ENCODE peak calls at places on chromosomes 1 and 21, in six cellular contexts. Q is heart left ventricle, E is astrocyte of the spinal cord, X is HFF-Myc, B is tibial artery, V is foreskin fibroblast. C is an unnamed sample.

GRCh38 chr1:19563336-19564097 is 78.2 kb upstream of the CAPZB start:
- DNase-seq in Q (peak), V (peak), E (peak), B (peak), X (no peak), C (peak)

GRCh38 chr1:19430121-19431068 is 54.9 kb downstream of the CAPZB start:
- DNase-seq in V (no peak), Q (no peak), X (no peak), B (no peak), E (peak), C (peak)

GRCh38 chr1:168261390-168261789 is 19.3 kb upstream of the TBX19 start:
- DNase-seq in X (peak), V (peak), B (no peak), E (peak), Q (no peak), C (peak)

GRCh38 chr1:209387969-209388329 is 195.6 kb upstream of the CAMK1G start:
- DNase-seq in B (no peak), Q (no peak), V (peak), E (no peak), X (no peak), C (no peak)

GRCh38 chr1:230581446-230582079 is 60.7 kb upstream of the COG2 start:
- DNase-seq in V (no peak), E (no peak), X (no peak), B (no peak), Q (no peak), C (no peak)

GRCh38 chr1:234212764-234213406 is 160.4 kb upstream of the COA6 start:
- DNase-seq in X (peak), Q (no peak), B (no peak), V (no peak), E (peak), C (peak)

GRCh38 chr1:197649188-197649587 is 126.1 kb downstream of the DENND1B start:
- DNase-seq in B (no peak), E (no peak), V (no peak), Q (no peak), X (no peak), C (no peak)

GRCh38 chr1:94983343-94983742 is 56.4 kb upstream of the CNN3 start:
- DNase-seq in E (peak), V (peak), Q (no peak), B (no peak), X (no peak), C (peak)

GRCh38 chr1:107405241-107405640 is 264.4 kb downstream of the NTNG1 start:
- DNase-seq in X (peak), E (peak), B (no peak), Q (no peak), V (peak), C (peak)

GRCh38 chr1:24481098-24481497 is 21.5 kb upstream of the RCAN3 start:
- DNase-seq in Q (no peak), B (no peak), X (no peak), E (no peak), V (no peak), C (no peak)

GRCh38 chr1:50420689-50421365 is 2.4 kb downstream of the DMRTA2 start:
- DNase-seq in B (no peak), Q (no peak), V (no peak), E (no peak), X (no peak), C (no peak)

DNA sequence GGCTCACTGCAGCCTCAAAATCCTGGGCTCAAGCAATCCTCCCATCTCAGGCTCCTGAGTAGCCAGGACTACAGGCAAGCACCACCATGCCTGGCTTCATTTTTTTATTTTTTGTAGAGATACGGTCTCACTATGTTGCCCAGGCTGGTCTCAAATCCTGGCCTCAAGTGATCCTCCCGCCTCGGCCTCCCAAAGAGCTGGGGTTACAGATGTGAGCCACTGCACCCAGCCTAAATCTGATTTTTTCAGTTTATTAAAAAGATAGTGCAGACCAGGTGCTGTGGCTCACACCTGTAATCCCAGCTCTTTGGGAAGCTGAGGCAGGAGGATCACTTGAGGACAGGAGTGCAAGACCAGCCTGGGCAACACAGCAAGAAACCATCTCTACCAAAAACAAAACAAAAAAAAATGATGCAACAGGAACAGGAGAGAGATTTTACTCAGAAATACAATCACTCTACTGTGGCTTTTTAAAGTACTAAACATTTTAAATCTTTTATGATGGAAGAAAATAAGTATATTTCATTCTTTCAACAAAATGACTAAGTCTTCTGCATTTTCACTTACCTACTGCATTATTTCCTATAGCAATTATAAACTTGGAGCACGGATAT is 1.9 kb downstream of the PSMG1 start:
- DNase-seq in Q (no peak), B (no peak), V (no peak), X (no peak), E (no peak), C (no peak)
- H3K4me3 ChIP-seq in Q (no peak), B (no peak), V (peak), X (peak), E (no peak), C (no peak)

DNA sequence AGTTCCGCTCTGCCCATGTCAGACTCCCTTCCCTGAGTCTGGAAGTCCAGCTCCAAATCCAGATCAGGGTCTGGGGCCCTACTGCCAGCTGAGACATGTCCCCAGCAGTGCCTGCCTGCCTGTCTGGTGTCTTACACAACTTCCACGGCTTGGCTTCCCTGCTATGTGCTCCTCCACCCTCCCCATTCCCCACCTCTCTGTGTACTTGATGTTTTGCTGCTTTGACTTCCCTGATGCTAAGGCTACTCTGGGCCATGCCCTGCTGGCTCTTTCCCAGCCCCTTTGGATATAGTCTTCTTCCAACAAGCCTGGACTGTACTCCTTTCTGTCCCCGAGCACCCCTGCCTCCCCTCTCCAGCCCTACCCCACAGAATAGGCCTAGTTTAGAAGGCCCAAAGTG is 7.3 kb downstream of the GJA5 start:
- DNase-seq in E (no peak), B (no peak), V (no peak), X (no peak), Q (peak), C (no peak)
- H3K4me3 ChIP-seq in E (no peak), B (no peak), V (no peak), X (no peak), Q (no peak), C (no peak)

GRCh38 chr1:233085566-233085965 is 135.2 kb downstream of the NTPCR start:
- DNase-seq in X (no peak), E (no peak), V (no peak), Q (no peak), B (no peak), C (no peak)
- H3K4me3 ChIP-seq in X (no peak), E (no peak), V (no peak), Q (no peak), B (no peak), C (no peak)

GRCh38 chr1:26530898-26531598 is 1.5 kb downstream of the RPS6KA1 start:
- DNase-seq in Q (no peak), B (no peak), E (peak), V (peak), X (peak), C (peak)
- H3K4me3 ChIP-seq in Q (peak), B (no peak), E (no peak), V (no peak), X (peak), C (no peak)

GRCh38 chr1:154218545-154218944 is 2.2 kb upstream of the UBAP2L start:
- DNase-seq in Q (no peak), X (no peak), E (no peak), V (no peak), B (no peak), C (no peak)
- H3K4me3 ChIP-seq in Q (peak), X (peak), E (peak), V (peak), B (no peak), C (no peak)

C was measured in fibroblast of mammary gland.